ENCODE peak calls at places on chromosomes 16 and 17, in four cellular contexts. U is left ventricle myocardium inferior, F is keratinocyte, X is testis. W is an unnamed sample.

GRCh38 chr16:424033-424622 is 1.3 kb upstream of the RAB11FIP3 start:
- DNase-seq in U (peak; percentile 46), F (peak; percentile 86), X (peak; percentile 78), W (no peak)

GRCh38 chr17:10162034-10162433 is 36.4 kb downstream of the GAS7 start:
- DNase-seq in U (no peak), F (no peak), X (no peak), W (no peak)

GRCh38 chr16:17585449-17586080 is 114.8 kb upstream of the XYLT1 start:
- DNase-seq in U (no peak), F (no peak), X (no peak), W (no peak)

GRCh38 chr17:67289174-67289876 is 44.3 kb upstream of the HELZ start:
- DNase-seq in U (peak; percentile 90), F (no peak), X (peak; percentile 94), W (no peak)

GRCh38 chr16:19073863-19074262 is 6.4 kb downstream of the COQ7 start:
- DNase-seq in U (no peak), F (no peak), X (no peak), W (no peak)

GRCh38 chr17:73643012-73643845 is 1.0 kb downstream of the SDK2 start:
- DNase-seq in U (peak; percentile 23), F (no peak), X (peak; percentile 50), W (no peak)

GRCh38 chr17:4877089-4877488 is 22.2 kb upstream of the C17orf107 start:
- DNase-seq in U (no peak), F (no peak), X (peak; percentile 43), W (no peak)

GRCh38 chr16:85514601-85515318 is 98.4 kb upstream of the GSE1 start:
- DNase-seq in U (peak; percentile 57), F (peak; percentile 83), X (no peak), W (peak; percentile 31)

GRCh38 chr16:4053663-4054479 is 62.4 kb downstream of the ADCY9 start:
- DNase-seq in U (peak; percentile 71), F (peak; percentile 13), X (no peak), W (no peak)

GRCh38 chr17:7046127-7046724 is 2.3 kb upstream of the SLC16A11 start:
- DNase-seq in U (no peak), F (no peak), X (no peak), W (no peak)

GRCh38 chr16:46918905-46919792 is 35.0 kb downstream of the GPT2 start:
- DNase-seq in U (no peak), F (no peak), X (no peak), W (no peak)

GRCh38 chr16:13331918-13332317 is 430.5 kb downstream of the SHISA9 start:
- DNase-seq in U (no peak), F (no peak), X (no peak), W (no peak)
- TF ChIP-seq CTCF in U (no peak), F (peak; percentile 41), X (no peak), W (no peak)

GRCh38 chr16:67990018-67990386 is 9.3 kb downstream of the DPEP2 start:
- DNase-seq in U (no peak), F (no peak), X (no peak), W (no peak)
- TF ChIP-seq CTCF in U (no peak), F (no peak), X (no peak), W (no peak)

GRCh38 chr17:65588194-65588808 is 26.9 kb upstream of the AXIN2 start:
- DNase-seq in U (peak; percentile 45), F (no peak), X (no peak), W (no peak)
- TF ChIP-seq CTCF in U (peak; percentile 3), F (no peak), X (no peak), W (no peak)

DNA sequence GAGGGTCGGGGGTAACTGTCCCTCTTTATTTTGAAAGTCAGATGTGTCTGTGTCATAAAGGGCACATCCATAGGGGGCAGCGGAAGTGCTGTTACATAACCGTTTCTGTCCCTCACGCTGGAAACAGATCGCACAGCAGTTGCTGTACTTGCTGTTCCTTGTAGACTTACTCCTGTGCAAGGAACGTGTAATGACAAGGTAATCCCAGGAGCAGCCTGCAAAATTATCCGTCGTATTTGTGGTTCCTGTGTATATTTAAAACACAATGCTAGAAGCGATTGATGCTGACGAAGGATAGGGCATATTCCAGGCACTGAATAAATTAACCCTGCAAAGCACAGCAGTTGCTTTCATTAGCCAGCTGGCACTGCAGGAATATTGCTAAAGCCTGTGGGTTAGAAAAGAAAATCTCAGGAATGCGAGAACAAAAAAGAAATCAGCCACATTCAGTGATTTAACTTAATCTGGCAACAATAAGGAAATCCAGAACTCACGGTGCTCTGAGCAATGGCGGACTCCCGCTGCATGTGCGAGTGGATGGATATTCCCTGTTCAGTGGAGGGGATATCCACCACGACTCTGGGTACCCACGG is 76.2 kb downstream of the SPECC1 start:
- DNase-seq in U (no peak), F (no peak), X (peak; percentile 17), W (no peak)
- TF ChIP-seq CTCF in U (no peak), F (no peak), X (no peak), W (no peak)

GRCh38 chr17:35373984-35374765 is 754 bp upstream of the SLFN11 start:
- DNase-seq in U (peak; percentile 65), F (no peak), X (peak; percentile 40), W (no peak)

GRCh38 chr17:35373532-35373983 is at the start of gene SLFN11:
- DNase-seq in U (peak; percentile 88), F (no peak), X (peak; percentile 86), W (peak; percentile 83)

GRCh38 chr17:35372846-35373531 is 432 bp downstream of the SLFN11 start:
- DNase-seq in U (peak; percentile 16), F (no peak), X (no peak), W (no peak)

GRCh38 chr17:35374766-35375344 is 1.4 kb upstream of the SLFN11 start:
- DNase-seq in U (no peak), F (no peak), X (no peak), W (no peak)

DNA sequence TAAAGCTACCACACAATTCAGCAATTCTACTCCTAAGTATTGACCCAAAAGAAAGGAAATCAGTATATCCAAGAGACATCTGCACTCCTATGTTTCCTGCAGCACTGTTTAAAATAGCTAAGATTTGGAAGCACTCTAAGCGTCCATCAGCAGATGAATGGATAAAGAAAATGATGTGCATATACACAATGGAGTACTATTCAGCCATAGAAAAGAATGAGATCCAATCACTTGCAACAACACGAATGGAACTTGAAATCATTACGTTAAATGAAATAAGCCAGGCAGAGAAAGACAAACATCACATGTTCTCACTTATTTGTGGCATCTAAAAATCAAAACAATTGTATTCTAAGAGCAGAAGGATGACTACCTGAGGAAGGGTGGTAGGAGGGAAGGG is 1.5 kb downstream of the SLFN11 start:
- DNase-seq in U (no peak), F (no peak), X (no peak), W (no peak)
- TF ChIP-seq CTCF in U (no peak), F (no peak), X (no peak), W (no peak)

DNA sequence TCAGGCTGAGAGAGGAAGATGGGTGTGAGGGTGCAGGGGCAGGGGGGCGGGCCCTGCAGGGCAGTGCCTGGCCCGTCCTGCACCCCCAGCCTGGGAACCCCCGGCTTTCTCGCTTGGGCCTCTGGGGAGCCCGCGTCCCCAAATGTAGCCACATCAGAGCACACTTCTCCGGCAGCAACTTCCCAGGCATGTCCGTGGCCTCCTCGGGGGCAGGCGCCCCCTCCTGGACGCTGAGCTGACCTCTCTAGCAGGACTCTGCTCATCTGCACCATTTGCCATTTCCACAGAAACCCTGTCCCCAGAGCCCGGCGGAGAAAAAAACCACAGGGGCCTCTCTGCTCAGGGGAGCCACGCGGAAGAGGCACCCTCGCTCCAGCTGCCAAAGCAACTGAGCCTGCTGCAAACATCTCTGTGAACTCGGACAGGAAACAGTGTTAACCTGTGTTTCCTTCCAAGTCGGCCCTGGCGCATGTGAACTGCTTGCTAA is 63.4 kb downstream of the KLHDC4 start:
- DNase-seq in U (no peak), F (no peak), X (peak; percentile 61), W (no peak)
- TF ChIP-seq CTCF in U (peak; percentile 51), F (peak; percentile 30), X (no peak), W (no peak)

GRCh38 chr16:22252317-22252716 is 44.9 kb upstream of the POLR3E start:
- DNase-seq in U (no peak), F (no peak), X (no peak), W (no peak)

GRCh38 chr16:22257440-22257839 is 39.8 kb upstream of the POLR3E start:
- DNase-seq in U (no peak), F (no peak), X (no peak), W (no peak)

GRCh38 chr16:22250522-22250921 is 44.4 kb downstream of the EEF2K start:
- DNase-seq in U (no peak), F (no peak), X (no peak), W (no peak)

GRCh38 chr16:22255335-22255734 is 41.9 kb upstream of the POLR3E start:
- DNase-seq in U (no peak), F (no peak), X (no peak), W (no peak)

DNA sequence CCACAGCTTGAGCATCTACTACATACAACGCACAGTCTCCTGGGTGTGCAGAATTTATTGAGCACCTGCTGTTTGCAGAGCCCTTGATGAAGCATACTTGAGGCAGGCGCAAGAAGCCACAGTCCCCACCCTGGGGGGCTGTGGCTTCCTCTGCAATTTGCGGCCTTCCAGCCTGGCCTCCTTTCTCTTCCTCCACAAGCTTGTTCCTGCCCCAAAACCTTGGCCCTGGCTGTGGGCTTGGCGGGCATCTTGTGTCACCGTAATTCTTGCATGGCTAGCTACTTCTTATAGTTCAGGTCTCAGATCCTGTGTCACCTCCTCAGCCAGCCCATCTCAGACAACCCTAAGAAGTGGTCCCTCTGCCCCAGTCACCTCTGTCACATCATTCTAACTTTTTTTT is 43.9 kb upstream of the POLR3E start:
- DNase-seq in U (no peak), F (no peak), X (no peak), W (no peak)
- TF ChIP-seq CTCF in U (no peak), F (no peak), X (no peak), W (no peak)

GRCh38 chr17:30992551-30992950 is 21.7 kb downstream of the RNF135 start:
- DNase-seq in U (no peak), F (no peak), X (no peak), W (no peak)
- TF ChIP-seq CTCF in U (no peak), F (no peak), X (no peak), W (no peak)

DNA sequence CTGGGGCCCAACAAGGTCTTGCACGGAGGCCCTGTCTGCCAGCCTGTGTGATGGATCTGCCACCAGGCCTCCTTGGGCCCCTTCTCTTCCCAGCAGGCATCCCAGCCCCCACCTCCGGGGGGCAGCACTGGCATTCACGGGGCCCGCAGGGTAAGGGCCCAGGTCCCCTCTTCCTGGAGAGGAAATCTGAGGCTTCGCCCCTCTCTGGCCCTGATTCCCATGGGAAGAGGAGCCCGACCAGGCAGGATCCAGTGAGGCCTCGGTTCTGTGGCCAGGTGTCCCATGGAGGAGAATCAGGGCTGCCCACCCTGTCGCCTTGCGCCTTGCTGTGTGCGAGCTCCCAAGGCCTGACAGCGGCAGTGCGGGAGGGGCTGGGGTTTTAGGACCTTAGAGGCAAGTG is 48.4 kb downstream of the PDPK1 start:
- DNase-seq in U (peak; percentile 9), F (no peak), X (peak; percentile 14), W (no peak)
- TF ChIP-seq CTCF in U (peak; percentile 19), F (peak; percentile 4), X (no peak), W (no peak)

W was measured in omental fat pad.